ENCODE peak calls at places on chromosomes 13 and 19, in four cellular contexts. X is GM06990, J is activated B cell treated with CpG ODN at 0.5 μM for 24 hours, O is cardiac muscle cell. S is an unnamed sample.

GRCh38 chr13:52808842-52809219 is 39.6 kb downstream of the PCDH8 start:
- DNase-seq in J (no peak), O (no peak), X (no peak), S (no peak)

GRCh38 chr19:27689734-27690241 is 1523.2 kb downstream of the UQCRFS1 start:
- DNase-seq in O (no peak), J (no peak), X (no peak), S (no peak)

GRCh38 chr13:72960541-72960940 is 98.3 kb upstream of the KLF5 start:
- DNase-seq in J (no peak), X (no peak), O (no peak), S (no peak)

GRCh38 chr13:29740961-29741360 is 109.5 kb downstream of the UBL3 start:
- DNase-seq in X (no peak), O (no peak), J (no peak), S (no peak)

GRCh38 chr13:64410654-64411053 is 2819.5 kb downstream of the PCDH9 start:
- DNase-seq in J (no peak), X (no peak), O (no peak), S (no peak)

GRCh38 chr19:3969435-3970312 is 1.2 kb downstream of the DAPK3 start:
- DNase-seq in X (no peak), O (peak), J (no peak), S (peak)

GRCh38 chr13:32165791-32166190 is 134.2 kb downstream of the FRY start:
- DNase-seq in X (peak), O (no peak), J (no peak), S (no peak)

GRCh38 chr19:14432817-14433453 is at the start of gene PKN1:
- DNase-seq in O (peak), J (peak), X (peak), S (peak)

GRCh38 chr19:30647891-30648290 is 275.7 kb downstream of the ZNF536 start:
- DNase-seq in X (no peak), J (no peak), O (no peak), S (no peak)

GRCh38 chr19:12331211-12331941 is 2.1 kb downstream of the ZNF563 start:
- DNase-seq in J (peak), O (peak), X (peak), S (no peak)

GRCh38 chr13:43918636-43919035 is 38.9 kb downstream of the LACC1 start:
- DNase-seq in X (no peak), J (no peak), O (no peak), S (no peak)

GRCh38 chr13:74132152-74132767 is 1.9 kb downstream of the KLF12 start:
- DNase-seq in J (no peak), O (no peak), X (peak), S (no peak)

GRCh38 chr19:918481-919156 is 1.5 kb downstream of the KISS1R start:
- DNase-seq in X (no peak), O (peak), J (no peak), S (no peak)

GRCh38 chr19:14347999-14348889 is 33.0 kb upstream of the ADGRE5 start:
- DNase-seq in X (peak), O (peak), J (peak), S (peak)

GRCh38 chr19:30391554-30392551 is 19.7 kb downstream of the ZNF536 start:
- DNase-seq in J (no peak), X (no peak), O (no peak), S (no peak)

GRCh38 chr13:75739244-75739868 is 103.2 kb downstream of the LMO7 start:
- DNase-seq in O (no peak), J (no peak), X (no peak), S (no peak)

GRCh38 chr19:34806976-34807860 is 34.2 kb upstream of the ZNF599 start:
- DNase-seq in O (no peak), X (no peak), J (no peak), S (no peak)

GRCh38 chr13:113980489-113981064 is 6.7 kb upstream of the C13orf46 start:
- DNase-seq in X (no peak), O (no peak), J (no peak), S (no peak)

GRCh38 chr19:4229179-4229931 is at the start of gene EBI3:
- DNase-seq in J (peak), O (peak), X (peak), S (no peak)

GRCh38 chr13:111850458-111850857 is 216.5 kb upstream of the SOX1 start:
- DNase-seq in O (no peak), X (no peak), J (no peak), S (no peak)

GRCh38 chr13:43316997-43317396 is 293.6 kb downstream of the DNAJC15 start:
- DNase-seq in J (no peak), X (no peak), O (no peak), S (no peak)

GRCh38 chr19:3606690-3607289 is at the start of gene TBXA2R:
- DNase-seq in X (no peak), J (peak), O (peak), S (no peak)

GRCh38 chr13:33799950-33800592 is 17.9 kb upstream of the RFC3 start:
- DNase-seq in J (no peak), X (no peak), O (peak), S (no peak)

GRCh38 chr19:48681127-48681470 is 8.3 kb upstream of the NTN5 start:
- DNase-seq in O (no peak), X (no peak), J (no peak), S (no peak)

GRCh38 chr13:44159633-44160279 is 213.9 kb upstream of the SERP2 start:
- DNase-seq in X (no peak), O (no peak), J (no peak), S (no peak)

GRCh38 chr19:47723573-47723923 is 10.3 kb downstream of the EHD2 start:
- DNase-seq in X (no peak), O (no peak), J (no peak), S (no peak)

GRCh38 chr19:44367024-44367423 is 10.5 kb upstream of the ZNF112 start:
- DNase-seq in J (no peak), X (no peak), O (no peak), S (no peak)

GRCh38 chr19:12996542-12997094 is 1.3 kb downstream of the NFIX start:
- DNase-seq in X (no peak), O (no peak), J (no peak), S (no peak)

GRCh38 chr19:49502866-49503581 is 6.8 kb downstream of the RPS11 start:
- DNase-seq in J (no peak), X (no peak), O (peak), S (peak)

GRCh38 chr19:15551183-15552004 is 43.1 kb downstream of the CYP4F22 start:
- DNase-seq in X (peak), O (no peak), J (peak), S (no peak)